ENCODE peak calls at places on chromosomes 3 and 15, in eight cellular contexts. F is cardiac fibroblast; Z is GM12892; U is stimulated activated CD8-positive, alpha-beta memory T cell treated with anti-CD3 and anti-CD28 coated beads, Interleukin-7, amount 100 ng/mL, for 1 hour; J is activated T-cell treated with anti-CD3 and anti-CD28 coated beads for 1 hour; D is mesenteric fat pad; G is iPS-NIHi11; C is NCI-H2081. V is an unnamed sample.

GRCh38 chr15:68526784-68527183 is 52.0 kb upstream of the CORO2B start:
- DNase-seq in U (no peak), F (no peak), C (no peak), J (no peak), D (no peak), G (no peak), Z (no peak), V (no peak)

GRCh38 chr3:146712826-146713225 is 107.7 kb upstream of the PLSCR5 start:
- DNase-seq in U (no peak), G (no peak), F (no peak), Z (no peak), D (no peak), C (no peak), J (no peak), V (no peak)

GRCh38 chr3:45664558-45664957 is 24.6 kb upstream of the SACM1L start:
- DNase-seq in Z (peak; percentile 48), F (no peak), J (peak; percentile 54), C (no peak), D (no peak), U (peak; percentile 43), G (no peak), V (no peak)

GRCh38 chr3:188387921-188388320 is 234.0 kb downstream of the LPP start:
- DNase-seq in F (no peak), Z (no peak), U (no peak), J (no peak), D (no peak), C (no peak), G (no peak), V (no peak)

GRCh38 chr3:46427929-46428833 is 21.1 kb downstream of the CCRL2 start:
- DNase-seq in F (peak; percentile 16), D (no peak), C (no peak), Z (no peak), G (no peak), U (no peak), J (no peak), V (no peak)

GRCh38 chr3:149954812-149955211 is 15.9 kb downstream of the PFN2 start:
- DNase-seq in F (peak; percentile 16), D (no peak), C (no peak), J (no peak), Z (no peak), U (no peak), G (no peak), V (no peak)

GRCh38 chr3:53938645-53939044 is 47.0 kb upstream of the SELENOK start:
- DNase-seq in G (peak; percentile 78), D (no peak), J (no peak), F (peak; percentile 71), Z (no peak), U (no peak), C (peak; percentile 43), V (no peak)

GRCh38 chr3:195153121-195153520 is 117.8 kb downstream of the XXYLT1 start:
- DNase-seq in U (no peak), J (no peak), G (peak; percentile 48), Z (no peak), C (peak; percentile 17), F (no peak), D (no peak), V (no peak)

GRCh38 chr15:90141646-90142045 is 39.4 kb upstream of the IDH2 start:
- DNase-seq in F (peak; percentile 59), C (no peak), Z (no peak), U (no peak), D (no peak), J (no peak), G (no peak), V (no peak)

GRCh38 chr3:196399485-196399945 is 32.7 kb downstream of the UBXN7 start:
- DNase-seq in G (no peak), J (no peak), C (no peak), U (no peak), F (peak; percentile 44), D (no peak), Z (no peak), V (no peak)

GRCh38 chr3:136720091-136720490 is 32.1 kb downstream of the STAG1 start:
- DNase-seq in Z (no peak), C (no peak), U (no peak), J (no peak), F (no peak), G (no peak), D (no peak), V (no peak)

V was measured in RWPE2.